ENCODE peak calls at places on chromosomes 12 and 14, in four cellular contexts. Q, N, O and T are unnamed samples.

GRCh38 chr14:75259510-75259855 is 19.1 kb upstream of the FOS start:
- DNase-seq in Q (no peak), N (no peak), O (no peak), T (no peak)

GRCh38 chr12:16939871-16940306 is 333.9 kb upstream of the LMO3 start:
- DNase-seq in Q (peak), N (peak), O (peak), T (peak)

GRCh38 chr12:60529723-60530122 is 933.9 kb downstream of the SLC16A7 start:
- DNase-seq in Q (no peak), N (no peak), O (no peak), T (no peak)

GRCh38 chr12:88559772-88560171 is 20.5 kb downstream of the KITLG start:
- DNase-seq in Q (no peak), N (no peak), O (peak), T (no peak)

GRCh38 chr12:3311491-3312103 is 179.4 kb upstream of the PRMT8 start:
- DNase-seq in Q (no peak), N (no peak), O (peak), T (no peak)

GRCh38 chr14:56687123-56687522 is 107.5 kb downstream of the TMEM260 start:
- DNase-seq in Q (no peak), N (no peak), O (peak), T (no peak)

GRCh38 chr12:132074216-132074615 is 69.9 kb downstream of the DDX51 start:
- DNase-seq in Q (no peak), N (no peak), O (no peak), T (no peak)

GRCh38 chr14:55416866-55417265 is 5.2 kb upstream of the ATG14 start:
- DNase-seq in Q (peak), N (no peak), O (peak), T (no peak)

GRCh38 chr14:42368234-42368633 is 761.6 kb downstream of the LRFN5 start:
- DNase-seq in Q (no peak), N (no peak), O (no peak), T (no peak)

GRCh38 chr12:81284137-81284536 is 206.3 kb downstream of the ACSS3 start:
- DNase-seq in Q (peak), N (no peak), O (no peak), T (no peak)

GRCh38 chr12:54262403-54262925 is 17.5 kb downstream of the CBX5 start:
- DNase-seq in Q (no peak), N (no peak), O (no peak), T (no peak)

GRCh38 chr12:64665506-64665905 is 55.2 kb downstream of the RASSF3 start:
- DNase-seq in Q (no peak), N (peak), O (peak), T (no peak)

GRCh38 chr12:91185437-91185836 is 2.8 kb upstream of the DCN start:
- DNase-seq in Q (no peak), N (no peak), O (no peak), T (no peak)

GRCh38 chr12:106097011-106097410 is 41.7 kb downstream of the NUAK1 start:
- DNase-seq in Q (no peak), N (no peak), O (no peak), T (no peak)

GRCh38 chr14:69528143-69528542 is 43.6 kb downstream of the PLEKHD1 start:
- DNase-seq in Q (no peak), N (no peak), O (no peak), T (no peak)

GRCh38 chr14:105622329-105622955 is 96.1 kb downstream of the TMEM121 start:
- DNase-seq in Q (no peak), N (no peak), O (no peak), T (no peak)

GRCh38 chr12:45415393-45415817 is 199.5 kb downstream of the ANO6 start:
- DNase-seq in Q (peak), N (peak), O (peak), T (peak)

GRCh38 chr12:78293039-78293686 is 462.5 kb downstream of the NAV3 start:
- DNase-seq in Q (peak), N (no peak), O (no peak), T (no peak)

GRCh38 chr14:72598328-72598727 is 295.6 kb downstream of the DPF3 start:
- DNase-seq in Q (no peak), N (peak), O (no peak), T (no peak)